ENCODE peak calls at places on chromosomes 11 and 22, in four cellular contexts. Z, X, W and C are unnamed samples.

GRCh38 chr22:28051787-28052356 is 132.8 kb upstream of the PITPNB start:
- DNase-seq in X (peak), W (no peak), Z (peak), C (peak)

GRCh38 chr22:21766933-21767462 is 31.4 kb upstream of the YPEL1 start:
- DNase-seq in X (no peak), Z (no peak), W (no peak), C (no peak)

GRCh38 chr11:77200869-77201268 is 72.8 kb downstream of the MYO7A start:
- DNase-seq in X (no peak), Z (no peak), W (no peak), C (no peak)

GRCh38 chr11:45173064-45173463 is 26.6 kb downstream of the PRDM11 start:
- DNase-seq in Z (no peak), W (no peak), X (peak), C (no peak)

GRCh38 chr11:6240691-6241285 is 1.9 kb downstream of the CNGA4 start:
- DNase-seq in W (no peak), X (no peak), Z (no peak), C (no peak)

GRCh38 chr11:11177156-11177808 is 175.8 kb downstream of the CSNK2A3 start:
- DNase-seq in X (no peak), W (no peak), Z (no peak), C (no peak)

GRCh38 chr11:35158371-35159081 is 19.6 kb downstream of the CD44 start:
- DNase-seq in Z (no peak), W (no peak), X (no peak), C (no peak)

GRCh38 chr11:78030429-78031325 is 7.6 kb upstream of the KCTD14 start:
- DNase-seq in W (no peak), X (peak), Z (no peak), C (no peak)

GRCh38 chr11:19660076-19660475 is 52.6 kb upstream of the NAV2 start:
- DNase-seq in Z (peak), X (peak), W (peak), C (no peak)

GRCh38 chr11:96309001-96309642 is 33.9 kb downstream of the MAML2 start:
- DNase-seq in Z (no peak), W (no peak), X (no peak), C (no peak)

GRCh38 chr11:117381988-117382387 is 54.3 kb downstream of the CEP164 start:
- DNase-seq in W (no peak), Z (no peak), X (no peak), C (no peak)

GRCh38 chr11:119284344-119285157 is 32.4 kb downstream of the MCAM start:
- DNase-seq in X (peak), W (no peak), Z (no peak), C (peak)

GRCh38 chr22:23404689-23405365 is 175.3 kb downstream of the IGLL1 start:
- DNase-seq in X (peak), Z (no peak), W (no peak), C (no peak)

GRCh38 chr22:41021655-41022454 is 70.5 kb upstream of the EP300 start:
- DNase-seq in X (peak), W (no peak), Z (peak), C (peak)

GRCh38 chr11:29321293-29322132 is 695.3 kb downstream of the KCNA4 start:
- DNase-seq in W (no peak), X (peak), Z (no peak), C (no peak)

GRCh38 chr11:120061761-120062560 is 76.0 kb downstream of the TRIM29 start:
- DNase-seq in W (no peak), X (no peak), Z (no peak), C (no peak)

GRCh38 chr11:70525466-70525865 is 127.1 kb downstream of the CTTN start:
- DNase-seq in X (no peak), Z (no peak), W (no peak), C (no peak)

GRCh38 chr11:119754656-119755350 is 25.8 kb upstream of the NECTIN1 start:
- DNase-seq in Z (no peak), X (no peak), W (no peak), C (no peak)

GRCh38 chr22:26632422-26633155 is 10.8 kb downstream of the CRYBA4 start:
- DNase-seq in X (no peak), Z (peak), W (no peak), C (no peak)

GRCh38 chr11:16791494-16791961 is 53.1 kb downstream of the C11orf58 start:
- DNase-seq in Z (no peak), W (no peak), X (peak), C (no peak)

GRCh38 chr11:95652002-95652472 is 137.5 kb downstream of the FAM76B start:
- DNase-seq in W (no peak), Z (no peak), X (no peak), C (no peak)

GRCh38 chr11:34192481-34193401 is 87.3 kb downstream of the NAT10 start:
- DNase-seq in Z (no peak), X (no peak), W (no peak), C (no peak)

GRCh38 chr22:42368379-42369249 is 63.6 kb downstream of the NFAM1 start:
- DNase-seq in Z (peak), X (no peak), W (no peak), C (no peak)

GRCh38 chr11:68036717-68037239 is 2.0 kb upstream of the TCIRG1 start:
- DNase-seq in W (no peak), Z (no peak), X (no peak), C (no peak)

GRCh38 chr22:27105142-27106025 is 448.0 kb downstream of the MIAT start:
- DNase-seq in Z (no peak), W (no peak), X (no peak), C (no peak)

GRCh38 chr11:68002943-68003845 is 703 bp downstream of the UNC93B1 start:
- DNase-seq in Z (peak), X (no peak), W (no peak), C (peak)

GRCh38 chr22:21951931-21952465 is 650 bp downstream of the PPM1F start:
- DNase-seq in Z (no peak), X (no peak), W (no peak), C (peak)

GRCh38 chr11:120128392-120129172 is 9.3 kb downstream of the TRIM29 start:
- DNase-seq in Z (no peak), X (peak), W (no peak), C (peak)

GRCh38 chr11:8023831-8024555 is 36.9 kb downstream of the EIF3F start:
- DNase-seq in Z (no peak), X (no peak), W (no peak), C (no peak)

DNA sequence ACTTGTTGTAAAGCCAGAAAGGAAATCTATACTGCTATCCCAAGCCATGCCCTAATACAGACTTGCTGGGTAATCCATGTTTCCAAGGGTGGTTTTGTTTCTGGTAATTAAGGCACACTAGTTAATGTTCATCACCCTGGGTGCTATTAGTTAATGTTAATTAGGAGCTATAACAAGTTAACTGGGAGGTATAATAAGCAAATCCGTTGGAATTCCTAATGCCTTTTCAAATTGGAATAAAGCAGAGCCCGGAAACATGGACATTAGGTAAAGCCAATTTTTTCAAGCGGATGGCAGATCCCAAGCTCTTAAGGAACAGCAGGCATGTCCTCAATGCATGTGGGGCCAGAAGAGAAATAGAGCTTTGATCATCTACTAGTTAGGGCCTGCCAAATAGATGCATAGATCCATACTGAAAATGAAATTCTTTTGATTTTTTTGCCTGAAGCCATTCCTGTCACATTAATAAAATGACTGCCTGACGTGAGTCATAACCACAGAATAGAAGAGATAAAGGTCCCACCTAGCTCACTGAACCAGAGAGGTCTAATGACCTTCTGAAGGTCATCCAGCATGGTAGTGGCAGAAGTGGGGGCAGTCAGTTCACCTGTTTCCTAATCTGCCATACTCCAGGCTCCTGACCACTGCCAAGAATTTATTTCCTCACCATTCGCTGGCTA is 28.5 kb upstream of the CCDC34 start:
- DNase-seq in Z (peak), X (no peak), W (no peak), C (no peak)
- TF ChIP-seq TARDBP in Z (no peak), X (no peak), W (no peak), C (no peak)

GRCh38 chr11:115930276-115930675 is 426.1 kb upstream of the CADM1 start:
- DNase-seq in X (no peak), W (no peak), Z (no peak), C (no peak)

GRCh38 chr11:115931684-115932083 is 427.5 kb upstream of the CADM1 start:
- DNase-seq in Z (no peak), W (no peak), X (no peak), C (no peak)

GRCh38 chr11:115929618-115930129 is 425.5 kb upstream of the CADM1 start:
- DNase-seq in Z (no peak), X (no peak), W (peak), C (no peak)

GRCh38 chr11:115930886-115931537 is 426.8 kb upstream of the CADM1 start:
- DNase-seq in W (no peak), Z (no peak), X (no peak), C (no peak)

DNA sequence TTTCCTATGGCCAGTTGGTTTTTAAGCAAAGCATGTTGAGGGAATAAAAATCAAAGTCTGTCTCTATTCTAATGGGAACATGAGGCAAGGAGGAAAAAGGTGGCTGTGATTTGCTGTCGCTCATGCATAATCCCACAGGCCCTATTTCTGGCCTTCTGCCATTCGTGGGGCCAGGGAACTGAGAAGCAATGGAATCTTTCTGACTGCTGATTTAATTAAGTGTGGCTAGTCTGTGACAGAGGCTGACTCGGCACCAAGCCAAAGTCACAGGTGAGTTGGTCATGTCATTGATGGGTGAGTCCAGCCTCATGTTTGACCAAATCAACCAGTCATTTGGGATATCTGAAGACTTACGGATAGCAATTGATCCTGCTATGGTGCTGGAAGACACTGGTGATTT is 429.3 kb upstream of the CADM1 start:
- DNase-seq in Z (no peak), X (no peak), W (no peak), C (no peak)
- TF ChIP-seq SP1 in Z (no peak), X (no peak), W (no peak), C (no peak)

GRCh38 chr11:89182773-89183172 is 5.1 kb downstream of the TYR start:
- DNase-seq in Z (no peak), X (no peak), W (no peak), C (no peak)
- TF ChIP-seq TARDBP in Z (no peak), X (no peak), W (no peak), C (no peak)

GRCh38 chr22:50278461-50278860 is 8.3 kb upstream of the MAPK11 start:
- DNase-seq in W (no peak), Z (no peak), X (no peak), C (no peak)

GRCh38 chr22:50274311-50274710 is 4.1 kb upstream of the MAPK11 start:
- DNase-seq in Z (peak), W (no peak), X (peak), C (peak)

GRCh38 chr22:50277761-50278160 is 7.6 kb upstream of the MAPK11 start:
- DNase-seq in Z (no peak), X (no peak), W (no peak), C (no peak)

GRCh38 chr22:50275181-50276055 is 5.2 kb upstream of the MAPK11 start:
- DNase-seq in W (no peak), Z (no peak), X (no peak), C (no peak)

DNA sequence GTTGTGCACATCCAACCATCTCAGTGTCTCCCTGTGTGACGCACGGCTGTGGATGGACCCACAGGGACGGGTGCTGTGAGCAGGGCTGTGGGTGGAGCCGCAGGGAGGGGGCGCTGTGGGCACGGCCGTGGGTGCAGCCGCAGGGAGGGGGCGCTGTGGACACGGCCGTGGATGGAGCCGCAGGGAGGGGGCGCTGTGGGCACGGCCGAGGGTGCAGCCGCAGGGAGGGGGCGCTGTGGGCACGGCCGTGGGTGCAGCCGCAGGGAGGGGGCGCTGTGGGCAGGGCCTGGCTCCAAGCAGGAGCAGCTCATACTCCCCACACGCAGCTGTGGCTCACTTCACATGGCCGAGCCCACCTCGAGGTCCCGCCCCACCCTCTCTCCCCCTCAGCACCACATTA is 6.0 kb upstream of the MAPK11 start:
- DNase-seq in W (peak), X (peak), Z (peak), C (peak)
- TF ChIP-seq SP1 in W (no peak), X (no peak), Z (no peak), C (no peak)

GRCh38 chr11:125943661-125944349 is 2.0 kb upstream of the VSIG10L2 start:
- DNase-seq in W (no peak), Z (no peak), X (no peak), C (no peak)

GRCh38 chr11:125945797-125946520 is at the start of gene VSIG10L2:
- DNase-seq in W (no peak), X (no peak), Z (no peak), C (no peak)

GRCh38 chr11:125944350-125945010 is 1.4 kb upstream of the VSIG10L2 start:
- DNase-seq in W (no peak), X (no peak), Z (no peak), C (no peak)

GRCh38 chr11:125946712-125947418 is 1.0 kb downstream of the VSIG10L2 start:
- DNase-seq in W (no peak), X (no peak), Z (no peak), C (no peak)

GRCh38 chr11:125945011-125945796 is 640 bp upstream of the VSIG10L2 start:
- DNase-seq in W (no peak), Z (no peak), X (no peak), C (no peak)
- TF ChIP-seq TARDBP in W (no peak), Z (no peak), X (no peak), C (no peak)

DNA sequence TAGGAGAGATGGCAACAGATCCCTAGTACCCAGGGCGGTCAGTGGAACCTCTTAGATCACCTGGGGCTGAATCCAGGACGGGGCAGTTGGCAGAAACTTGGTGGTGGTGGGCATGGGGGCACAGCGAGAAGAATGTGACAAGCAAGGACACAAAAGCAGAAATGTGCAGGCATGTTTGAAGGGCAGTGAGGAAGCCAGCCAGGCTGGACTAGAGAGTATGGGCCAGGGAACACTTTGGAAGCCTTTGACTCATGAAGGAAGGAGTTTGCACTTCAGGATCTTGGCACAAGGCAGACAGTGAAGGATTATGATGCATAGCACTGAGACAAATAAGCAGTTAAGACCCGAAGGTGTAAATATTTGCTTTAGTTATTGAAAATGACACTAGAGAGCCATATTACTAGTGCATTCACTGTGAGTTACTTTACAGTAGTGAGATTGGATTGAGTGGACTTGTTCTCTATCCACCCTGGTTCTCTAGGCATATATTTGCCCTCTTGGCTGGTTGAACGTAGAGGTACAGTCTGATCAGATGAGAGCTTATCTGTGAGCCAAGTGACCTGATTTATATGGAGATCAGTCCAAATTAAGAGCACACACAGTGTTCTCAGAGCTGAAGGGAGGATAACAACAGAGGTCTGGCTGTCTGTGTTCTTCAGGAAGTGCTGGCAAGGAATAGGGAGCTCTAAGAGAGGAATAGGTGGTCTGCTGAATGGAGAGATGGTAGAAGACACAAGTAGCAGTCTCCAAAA is 210.4 kb downstream of the SNX19 start:
- DNase-seq in W (no peak), Z (no peak), X (no peak), C (no peak)
- TF ChIP-seq SP1 in W (no peak), Z (no peak), X (no peak), C (no peak)